ENCODE peak calls at places on chromosomes 1 and 21, in seven cellular contexts. One of them, this sample, is unnamed.

GRCh38 chr1:58874327-58874726 is 90.5 kb upstream of the JUN start:
- DNase-seq in mammary epithelial cell: no peak
- DNase-seq in left ventricle myocardium inferior: no peak
- DNase-seq in hepatocyte: no peak
- DNase-seq in fibroblast of mammary gland: no peak
- DNase-seq in astrocyte of the spinal cord: no peak
- DNase-seq in choroid plexus epithelial cell: no peak
- DNase-seq in this sample: no peak

GRCh38 chr1:27634982-27635362 is at the start of gene FGR:
- DNase-seq in mammary epithelial cell: no peak
- DNase-seq in left ventricle myocardium inferior: peak; percentile 57
- DNase-seq in hepatocyte: no peak
- DNase-seq in fibroblast of mammary gland: no peak
- DNase-seq in astrocyte of the spinal cord: no peak
- DNase-seq in choroid plexus epithelial cell: no peak
- DNase-seq in this sample: no peak

GRCh38 chr1:49677706-49678105 is 346.0 kb downstream of the AGBL4 start:
- DNase-seq in mammary epithelial cell: no peak
- DNase-seq in left ventricle myocardium inferior: no peak
- DNase-seq in hepatocyte: no peak
- DNase-seq in fibroblast of mammary gland: no peak
- DNase-seq in astrocyte of the spinal cord: no peak
- DNase-seq in choroid plexus epithelial cell: no peak
- DNase-seq in this sample: no peak

GRCh38 chr1:110385369-110385768 is 5.5 kb downstream of the SLC16A4 start:
- DNase-seq in mammary epithelial cell: no peak
- DNase-seq in left ventricle myocardium inferior: no peak
- DNase-seq in hepatocyte: no peak
- DNase-seq in fibroblast of mammary gland: no peak
- DNase-seq in astrocyte of the spinal cord: no peak
- DNase-seq in choroid plexus epithelial cell: no peak
- DNase-seq in this sample: no peak

GRCh38 chr1:41354956-41355355 is 6.3 kb upstream of the FOXO6 start:
- DNase-seq in mammary epithelial cell: no peak
- DNase-seq in left ventricle myocardium inferior: no peak
- DNase-seq in hepatocyte: no peak
- DNase-seq in fibroblast of mammary gland: no peak
- DNase-seq in astrocyte of the spinal cord: no peak
- DNase-seq in choroid plexus epithelial cell: no peak
- DNase-seq in this sample: no peak

GRCh38 chr1:110492573-110492972 is 26.4 kb downstream of the KCNA10 start:
- DNase-seq in mammary epithelial cell: no peak
- DNase-seq in left ventricle myocardium inferior: no peak
- DNase-seq in hepatocyte: no peak
- DNase-seq in fibroblast of mammary gland: no peak
- DNase-seq in astrocyte of the spinal cord: no peak
- DNase-seq in choroid plexus epithelial cell: no peak
- DNase-seq in this sample: no peak

GRCh38 chr1:200558866-200559459 is 61.6 kb downstream of the KIF14 start:
- DNase-seq in mammary epithelial cell: peak; percentile 35
- DNase-seq in left ventricle myocardium inferior: no peak
- DNase-seq in hepatocyte: peak; percentile 70
- DNase-seq in fibroblast of mammary gland: peak; percentile 71
- DNase-seq in astrocyte of the spinal cord: peak; percentile 66
- DNase-seq in choroid plexus epithelial cell: peak; percentile 87
- DNase-seq in this sample: peak; percentile 64

GRCh38 chr1:239126881-239127280 is 259.5 kb upstream of the CHRM3 start:
- DNase-seq in mammary epithelial cell: no peak
- DNase-seq in left ventricle myocardium inferior: no peak
- DNase-seq in hepatocyte: no peak
- DNase-seq in fibroblast of mammary gland: peak; percentile 2
- DNase-seq in astrocyte of the spinal cord: no peak
- DNase-seq in choroid plexus epithelial cell: no peak
- DNase-seq in this sample: no peak

GRCh38 chr1:10598088-10598712 is 123.5 kb downstream of the PEX14 start:
- DNase-seq in mammary epithelial cell: no peak
- DNase-seq in left ventricle myocardium inferior: no peak
- DNase-seq in hepatocyte: no peak
- DNase-seq in fibroblast of mammary gland: no peak
- DNase-seq in astrocyte of the spinal cord: no peak
- DNase-seq in choroid plexus epithelial cell: no peak
- DNase-seq in this sample: no peak

GRCh38 chr21:44012474-44013379 is 618 bp downstream of the TRAPPC10 start:
- DNase-seq in mammary epithelial cell: peak; percentile 40
- DNase-seq in left ventricle myocardium inferior: peak; percentile 69
- DNase-seq in hepatocyte: peak; percentile 76
- DNase-seq in fibroblast of mammary gland: no peak
- DNase-seq in astrocyte of the spinal cord: no peak
- DNase-seq in choroid plexus epithelial cell: peak; percentile 42
- DNase-seq in this sample: peak; percentile 11

GRCh38 chr1:29331731-29332130 is 95.4 kb downstream of the PTPRU start:
- DNase-seq in mammary epithelial cell: no peak
- DNase-seq in left ventricle myocardium inferior: no peak
- DNase-seq in hepatocyte: no peak
- DNase-seq in fibroblast of mammary gland: no peak
- DNase-seq in astrocyte of the spinal cord: no peak
- DNase-seq in choroid plexus epithelial cell: no peak
- DNase-seq in this sample: no peak

GRCh38 chr1:17547271-17547670 is 7.8 kb downstream of the ARHGEF10L start:
- DNase-seq in mammary epithelial cell: no peak
- DNase-seq in left ventricle myocardium inferior: no peak
- DNase-seq in hepatocyte: no peak
- DNase-seq in fibroblast of mammary gland: no peak
- DNase-seq in astrocyte of the spinal cord: no peak
- DNase-seq in choroid plexus epithelial cell: no peak
- DNase-seq in this sample: no peak

GRCh38 chr1:53115403-53116306 is 26.8 kb downstream of the SLC1A7 start:
- DNase-seq in mammary epithelial cell: no peak
- DNase-seq in left ventricle myocardium inferior: no peak
- DNase-seq in hepatocyte: peak; percentile 89
- DNase-seq in fibroblast of mammary gland: no peak
- DNase-seq in astrocyte of the spinal cord: no peak
- DNase-seq in choroid plexus epithelial cell: peak; percentile 44
- DNase-seq in this sample: peak; percentile 45

GRCh38 chr1:218673170-218673569 is 328.0 kb downstream of the TGFB2 start:
- DNase-seq in mammary epithelial cell: no peak
- DNase-seq in left ventricle myocardium inferior: no peak
- DNase-seq in hepatocyte: no peak
- DNase-seq in fibroblast of mammary gland: no peak
- DNase-seq in astrocyte of the spinal cord: no peak
- DNase-seq in choroid plexus epithelial cell: no peak
- DNase-seq in this sample: no peak

GRCh38 chr1:226754797-226755533 is 15.9 kb upstream of the ITPKB start:
- DNase-seq in mammary epithelial cell: no peak
- DNase-seq in left ventricle myocardium inferior: no peak
- DNase-seq in hepatocyte: no peak
- DNase-seq in fibroblast of mammary gland: no peak
- DNase-seq in astrocyte of the spinal cord: no peak
- DNase-seq in choroid plexus epithelial cell: no peak
- DNase-seq in this sample: no peak

GRCh38 chr1:23079025-23079424 is 59.8 kb downstream of the KDM1A start:
- DNase-seq in mammary epithelial cell: no peak
- DNase-seq in left ventricle myocardium inferior: no peak
- DNase-seq in hepatocyte: no peak
- DNase-seq in fibroblast of mammary gland: no peak
- DNase-seq in astrocyte of the spinal cord: no peak
- DNase-seq in choroid plexus epithelial cell: no peak
- DNase-seq in this sample: no peak

GRCh38 chr1:66426231-66426853 is 107.6 kb upstream of the SGIP1 start:
- DNase-seq in mammary epithelial cell: no peak
- DNase-seq in left ventricle myocardium inferior: no peak
- DNase-seq in hepatocyte: no peak
- DNase-seq in fibroblast of mammary gland: no peak
- DNase-seq in astrocyte of the spinal cord: no peak
- DNase-seq in choroid plexus epithelial cell: no peak
- DNase-seq in this sample: no peak

GRCh38 chr1:203615182-203615581 is 11.4 kb upstream of the ATP2B4 start:
- DNase-seq in mammary epithelial cell: no peak
- DNase-seq in left ventricle myocardium inferior: no peak
- DNase-seq in hepatocyte: no peak
- DNase-seq in fibroblast of mammary gland: no peak
- DNase-seq in astrocyte of the spinal cord: no peak
- DNase-seq in choroid plexus epithelial cell: no peak
- DNase-seq in this sample: no peak
- TF ChIP-seq CTCF in mammary epithelial cell: no peak
- TF ChIP-seq CTCF in left ventricle myocardium inferior: peak; percentile 53
- TF ChIP-seq CTCF in hepatocyte: no peak
- TF ChIP-seq CTCF in fibroblast of mammary gland: no peak
- TF ChIP-seq CTCF in astrocyte of the spinal cord: no peak
- TF ChIP-seq CTCF in choroid plexus epithelial cell: no peak
- TF ChIP-seq CTCF in this sample: no peak

GRCh38 chr21:45455321-45456013 is 50.5 kb downstream of the COL18A1 start:
- DNase-seq in mammary epithelial cell: peak; percentile 49
- DNase-seq in left ventricle myocardium inferior: peak; percentile 55
- DNase-seq in hepatocyte: no peak
- DNase-seq in fibroblast of mammary gland: peak; percentile 42
- DNase-seq in astrocyte of the spinal cord: peak; percentile 52
- DNase-seq in choroid plexus epithelial cell: no peak
- DNase-seq in this sample: peak; percentile 48
- H3K4me3 ChIP-seq in mammary epithelial cell: no peak overlapping the region
- H3K4me3 ChIP-seq in left ventricle myocardium inferior: peak overlapping the region; percentile 62
- H3K4me3 ChIP-seq in hepatocyte: no peak overlapping the region
- H3K4me3 ChIP-seq in fibroblast of mammary gland: peak overlapping the region; percentile 13
- H3K4me3 ChIP-seq in astrocyte of the spinal cord: no peak overlapping the region
- H3K4me3 ChIP-seq in choroid plexus epithelial cell: peak overlapping the region; percentile 14
- H3K4me3 ChIP-seq in this sample: peak overlapping the region; percentile 39

GRCh38 chr1:89611721-89612120 is 21.2 kb upstream of the LRRC8C start:
- DNase-seq in mammary epithelial cell: no peak
- DNase-seq in left ventricle myocardium inferior: no peak
- DNase-seq in hepatocyte: no peak
- DNase-seq in fibroblast of mammary gland: no peak
- DNase-seq in astrocyte of the spinal cord: no peak
- DNase-seq in choroid plexus epithelial cell: no peak
- DNase-seq in this sample: no peak

GRCh38 chr1:89616844-89617627 is 15.9 kb upstream of the LRRC8C start:
- DNase-seq in mammary epithelial cell: peak; percentile 68
- DNase-seq in left ventricle myocardium inferior: no peak
- DNase-seq in hepatocyte: no peak
- DNase-seq in fibroblast of mammary gland: no peak
- DNase-seq in astrocyte of the spinal cord: no peak
- DNase-seq in choroid plexus epithelial cell: no peak
- DNase-seq in this sample: no peak

GRCh38 chr1:89613928-89614327 is 19.0 kb upstream of the LRRC8C start:
- DNase-seq in mammary epithelial cell: no peak
- DNase-seq in left ventricle myocardium inferior: no peak
- DNase-seq in hepatocyte: no peak
- DNase-seq in fibroblast of mammary gland: no peak
- DNase-seq in astrocyte of the spinal cord: no peak
- DNase-seq in choroid plexus epithelial cell: no peak
- DNase-seq in this sample: no peak

GRCh38 chr1:89620664-89621063 is 12.3 kb upstream of the LRRC8C start:
- DNase-seq in mammary epithelial cell: no peak
- DNase-seq in left ventricle myocardium inferior: no peak
- DNase-seq in hepatocyte: no peak
- DNase-seq in fibroblast of mammary gland: no peak
- DNase-seq in astrocyte of the spinal cord: no peak
- DNase-seq in choroid plexus epithelial cell: no peak
- DNase-seq in this sample: no peak

GRCh38 chr1:89615676-89616598 is 17.0 kb upstream of the LRRC8C start:
- DNase-seq in mammary epithelial cell: peak; percentile 57
- DNase-seq in left ventricle myocardium inferior: no peak
- DNase-seq in hepatocyte: no peak
- DNase-seq in fibroblast of mammary gland: no peak
- DNase-seq in astrocyte of the spinal cord: no peak
- DNase-seq in choroid plexus epithelial cell: no peak
- DNase-seq in this sample: no peak
- TF ChIP-seq CTCF in mammary epithelial cell: peak; percentile 47
- TF ChIP-seq CTCF in left ventricle myocardium inferior: peak; percentile 58
- TF ChIP-seq CTCF in hepatocyte: no peak
- TF ChIP-seq CTCF in fibroblast of mammary gland: peak; percentile 38
- TF ChIP-seq CTCF in astrocyte of the spinal cord: peak; percentile 42
- TF ChIP-seq CTCF in choroid plexus epithelial cell: peak; percentile 49
- TF ChIP-seq CTCF in this sample: peak; percentile 35

GRCh38 chr1:156428772-156429288 is 59.8 kb downstream of the RHBG start:
- DNase-seq in mammary epithelial cell: no peak
- DNase-seq in left ventricle myocardium inferior: no peak
- DNase-seq in hepatocyte: no peak
- DNase-seq in fibroblast of mammary gland: no peak
- DNase-seq in astrocyte of the spinal cord: no peak
- DNase-seq in choroid plexus epithelial cell: no peak
- DNase-seq in this sample: no peak
- H3K4me3 ChIP-seq in mammary epithelial cell: no peak overlapping the region
- H3K4me3 ChIP-seq in left ventricle myocardium inferior: no peak overlapping the region
- H3K4me3 ChIP-seq in hepatocyte: no peak overlapping the region
- H3K4me3 ChIP-seq in fibroblast of mammary gland: no peak overlapping the region
- H3K4me3 ChIP-seq in astrocyte of the spinal cord: no peak overlapping the region
- H3K4me3 ChIP-seq in choroid plexus epithelial cell: no peak overlapping the region
- H3K4me3 ChIP-seq in this sample: no peak overlapping the region

DNA sequence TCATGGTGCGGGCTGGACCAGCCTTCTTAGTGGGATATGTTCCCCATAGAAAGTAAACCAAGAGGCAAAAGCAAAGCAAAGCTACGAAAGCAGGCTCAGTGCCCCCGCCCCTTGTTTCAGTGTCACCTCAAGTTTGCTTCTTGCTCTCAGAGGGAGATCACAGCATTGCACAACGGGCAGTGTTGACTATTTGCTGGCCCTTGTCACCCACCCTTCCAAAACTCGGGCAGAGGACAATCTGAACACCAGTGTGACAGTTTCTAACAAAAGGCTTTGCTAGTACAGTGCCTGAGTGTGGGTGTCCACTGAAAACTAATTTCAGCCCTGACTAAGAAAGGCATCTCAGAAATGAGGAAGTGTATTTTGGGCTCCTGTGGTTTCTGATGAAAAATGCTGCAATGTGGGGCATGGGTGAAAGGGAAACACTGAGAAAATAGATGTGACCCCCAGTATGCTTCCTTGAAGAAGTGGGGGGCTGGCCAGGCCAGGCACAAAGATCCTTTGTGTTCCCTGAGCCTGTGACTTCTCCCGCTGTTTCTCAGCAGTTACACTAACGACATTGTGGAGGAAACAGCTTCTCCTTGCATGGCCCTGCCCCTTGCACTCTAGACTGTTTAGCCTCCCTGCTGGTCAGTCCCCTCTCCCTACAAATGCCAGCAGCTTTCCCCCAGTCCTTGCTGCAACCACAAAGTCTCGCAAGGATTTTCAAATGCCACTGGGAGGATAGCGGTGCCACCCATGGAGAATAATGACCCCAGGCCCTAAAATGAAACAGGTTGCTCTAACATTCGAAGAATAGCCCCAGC is 33.3 kb upstream of the KCNE1 start:
- DNase-seq in mammary epithelial cell: peak; percentile 25
- DNase-seq in left ventricle myocardium inferior: no peak
- DNase-seq in hepatocyte: peak; percentile 53
- DNase-seq in fibroblast of mammary gland: peak; percentile 44
- DNase-seq in astrocyte of the spinal cord: peak; percentile 73
- DNase-seq in choroid plexus epithelial cell: peak; percentile 87
- DNase-seq in this sample: peak; percentile 92
- TF ChIP-seq CTCF in mammary epithelial cell: no peak
- TF ChIP-seq CTCF in left ventricle myocardium inferior: no peak
- TF ChIP-seq CTCF in hepatocyte: no peak
- TF ChIP-seq CTCF in fibroblast of mammary gland: no peak
- TF ChIP-seq CTCF in astrocyte of the spinal cord: no peak
- TF ChIP-seq CTCF in choroid plexus epithelial cell: peak; percentile 5
- TF ChIP-seq CTCF in this sample: peak; percentile 22